ENCODE peak calls at places on chromosomes 6 and 20, in nine cellular contexts. F is fibroblast of lung, L is esophagus squamous epithelium, A is ovary, O is left lung, Z is HepG2, R is right lobe of liver, N is ascending aorta, H is adrenal gland. T is an unnamed sample. For H3K4me1 and H3K36me3, the result is how much of the 10 kb centered on the place peaks cover.

GRCh38 chr6:154167163-154167562 is 128.1 kb downstream of the OPRM1 start:
- DNase-seq in R (no peak), O (no peak), N (no peak), Z (no peak), H (no peak), L (no peak), A (no peak), F (no peak), T (peak)

GRCh38 chr6:46263709-46264091 is 92.9 kb upstream of the ENPP5 start:
- DNase-seq in O (no peak), N (no peak), A (no peak), F (peak), H (no peak), R (no peak), L (no peak), Z (no peak), T (no peak)

GRCh38 chr20:36207602-36208001 is 28.7 kb upstream of the AAR2 start:
- DNase-seq in N (no peak), A (no peak), R (no peak), H (no peak), L (no peak), F (no peak), Z (no peak), O (no peak), T (no peak)

GRCh38 chr6:30598912-30599624 is 18.0 kb downstream of the PPP1R10 start:
- DNase-seq in Z (no peak), O (no peak), L (no peak), A (no peak), N (no peak), F (no peak), R (no peak), H (no peak), T (no peak)

GRCh38 chr6:43517503-43518357 is 841 bp downstream of the POLR1C start:
- DNase-seq in R (no peak), Z (no peak), H (no peak), O (no peak), N (no peak), F (no peak), L (no peak), A (no peak), T (no peak)

GRCh38 chr6:56851104-56851503 is 103.8 kb upstream of the BEND6 start:
- DNase-seq in O (no peak), Z (no peak), F (peak), H (peak), R (no peak), L (no peak), N (no peak), A (no peak), T (no peak)

GRCh38 chr20:24762791-24763350 is 186.2 kb upstream of the CST7 start:
- DNase-seq in H (no peak), O (no peak), L (no peak), F (no peak), N (no peak), Z (no peak), A (no peak), R (no peak), T (no peak)

GRCh38 chr6:81450180-81450579 is 302.3 kb downstream of the TENT5A start:
- DNase-seq in F (peak), L (no peak), R (peak), N (no peak), Z (peak), A (no peak), O (no peak), H (peak), T (no peak)

GRCh38 chr6:138278326-138278725 is 60.0 kb upstream of the PBOV1 start:
- DNase-seq in Z (peak), F (no peak), H (no peak), R (peak), N (no peak), L (no peak), O (no peak), A (no peak), T (no peak)

GRCh38 chr6:78436335-78436734 is 431.0 kb upstream of the IRAK1BP1 start:
- DNase-seq in L (no peak), O (no peak), H (no peak), A (no peak), R (no peak), N (no peak), Z (peak), F (peak), T (no peak)

GRCh38 chr6:166419268-166419667 is 36.5 kb upstream of the MPC1 start:
- DNase-seq in Z (no peak), H (no peak), R (no peak), N (no peak), O (no peak), L (no peak), F (peak), A (no peak), T (no peak)

GRCh38 chr6:56475736-56476457 is 166.8 kb downstream of the DST start:
- DNase-seq in R (peak), L (no peak), N (no peak), Z (peak), A (peak), H (peak), F (peak), O (no peak), T (no peak)

GRCh38 chr20:16749573-16749972 is 1.4 kb downstream of the OTOR start:
- DNase-seq in R (no peak), L (no peak), Z (peak), H (no peak), F (no peak), A (no peak), N (no peak), O (no peak), T (no peak)

GRCh38 chr20:33910056-33910455 is 83.7 kb upstream of the RALY start:
- DNase-seq in F (peak), H (no peak), A (no peak), Z (no peak), N (no peak), O (no peak), R (no peak), L (no peak), T (no peak)

GRCh38 chr6:106098383-106099234 is 12.5 kb downstream of the PRDM1 start:
- DNase-seq in L (no peak), A (peak), F (peak), Z (no peak), R (no peak), O (peak), N (no peak), H (no peak), T (peak)
- H3K4me1 ChIP-seq in L (under half), A (under half), F (under half), Z (under half), R (under half), O (under half), N (under half), H (under half), T (under half)

DNA sequence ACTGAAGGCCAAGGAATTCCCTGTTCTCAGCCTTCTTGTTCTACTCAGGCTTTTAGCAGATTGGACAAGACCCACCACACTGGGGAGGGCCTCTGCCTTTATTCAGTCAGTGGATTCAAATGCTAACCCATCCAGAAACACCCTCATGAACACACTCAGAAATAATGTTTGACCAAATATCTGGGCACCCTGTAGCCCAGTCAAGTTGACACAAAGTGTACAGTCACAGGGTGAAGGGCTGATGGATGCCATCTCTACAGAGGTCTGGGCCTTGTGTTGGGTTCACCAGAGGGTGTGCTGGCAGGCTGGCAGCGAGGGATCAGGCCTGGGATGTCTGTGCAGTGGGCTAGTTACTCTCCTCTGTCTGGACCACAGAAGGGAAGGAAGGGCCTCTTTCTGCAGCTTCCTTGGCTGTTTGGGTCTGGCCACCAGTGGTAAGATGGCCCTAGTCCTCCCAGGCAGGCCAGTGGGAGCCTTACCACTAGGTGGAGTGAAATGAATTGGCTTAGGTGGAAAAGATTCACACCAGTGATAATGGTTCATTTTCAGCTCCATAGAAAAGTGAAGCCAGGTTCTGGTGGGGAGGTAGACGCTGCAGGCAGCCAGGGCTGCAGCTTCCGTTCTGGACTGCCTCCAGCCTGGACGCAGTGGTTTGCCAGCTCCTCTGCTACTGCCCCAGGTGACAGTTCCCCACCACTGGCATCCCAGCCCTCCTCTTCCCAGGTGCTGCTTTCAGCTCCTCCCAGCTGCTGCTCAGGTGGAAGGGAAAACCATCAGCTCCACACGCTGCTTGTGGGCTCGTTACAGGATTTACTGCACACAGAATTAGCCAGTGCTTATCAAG is 9.2 kb downstream of the TUBB2A start:
- DNase-seq in O (no peak), A (no peak), F (no peak), Z (no peak), R (no peak), H (no peak), L (no peak), N (no peak), T (no peak)
- TF ChIP-seq CTCF in O (no peak), A (no peak), F (no peak), Z (peak), R (peak), H (no peak), L (no peak), N (no peak), T (no peak)

GRCh38 chr20:10667077-10667401 is 6.8 kb downstream of the JAG1 start:
- DNase-seq in R (no peak), F (no peak), L (no peak), N (no peak), O (no peak), H (no peak), Z (no peak), A (no peak), T (peak)

GRCh38 chr20:10665791-10666190 is 8.0 kb downstream of the JAG1 start:
- DNase-seq in R (no peak), Z (no peak), F (no peak), A (no peak), L (no peak), N (no peak), H (no peak), O (no peak), T (no peak)

GRCh38 chr20:10666221-10667076 is 7.3 kb downstream of the JAG1 start:
- DNase-seq in R (no peak), L (no peak), A (no peak), Z (no peak), H (no peak), O (no peak), F (no peak), N (no peak), T (no peak)

GRCh38 chr20:10668677-10669368 is 5.0 kb downstream of the JAG1 start:
- DNase-seq in A (no peak), Z (no peak), H (no peak), O (no peak), L (no peak), F (no peak), N (no peak), R (no peak), T (no peak)

DNA sequence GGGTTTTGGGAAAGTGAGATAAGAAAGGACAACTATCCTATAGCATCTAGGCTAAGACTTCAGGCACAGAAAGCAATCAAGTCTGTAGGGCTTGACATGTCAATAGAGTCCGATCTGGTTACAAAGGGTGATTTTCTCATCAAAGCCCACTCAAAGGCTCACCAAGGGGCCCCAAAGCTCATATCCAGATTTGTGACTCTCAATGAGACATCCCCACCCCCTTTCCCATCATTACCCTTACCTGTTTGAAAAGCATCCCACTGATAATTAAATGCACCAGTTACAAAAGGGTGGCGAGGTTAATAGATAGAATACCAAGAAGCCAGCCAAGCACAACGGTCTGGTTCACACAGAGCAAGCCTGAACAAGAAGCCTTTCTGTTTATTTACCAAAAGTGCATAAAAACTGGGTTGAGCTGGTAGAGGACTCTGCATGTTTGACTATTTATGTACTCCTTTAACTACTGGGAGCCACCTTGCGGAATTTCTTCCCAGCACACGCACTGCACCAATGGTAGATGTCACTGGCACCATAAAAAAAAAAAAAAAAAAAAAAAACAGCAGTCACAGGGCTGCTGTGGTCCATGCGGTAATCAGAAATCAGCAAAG is 6.1 kb downstream of the JAG1 start:
- DNase-seq in R (no peak), A (no peak), Z (no peak), F (no peak), L (no peak), N (no peak), O (no peak), H (no peak), T (no peak)
- H3K36me3 ChIP-seq in R (under half), A (under half), Z (half or more), F (under half), L (half or more), N (under half), O (under half), H (under half), T (under half)

GRCh38 chr20:47161411-47161810 is 195.1 kb downstream of the ZMYND8 start:
- DNase-seq in A (no peak), Z (no peak), F (no peak), R (no peak), L (no peak), H (no peak), O (no peak), N (no peak), T (no peak)

GRCh38 chr20:47156431-47156841 is 200.1 kb downstream of the ZMYND8 start:
- DNase-seq in Z (no peak), R (no peak), A (no peak), H (no peak), F (no peak), L (no peak), O (no peak), N (no peak), T (no peak)

GRCh38 chr20:47160992-47161391 is 195.5 kb downstream of the ZMYND8 start:
- DNase-seq in L (no peak), R (no peak), Z (no peak), O (no peak), N (no peak), A (no peak), F (no peak), H (no peak), T (no peak)

GRCh38 chr20:47159166-47159565 is 197.3 kb downstream of the ZMYND8 start:
- DNase-seq in A (no peak), Z (no peak), O (no peak), F (no peak), H (no peak), L (no peak), R (no peak), N (no peak), T (no peak)

GRCh38 chr20:47160240-47160639 is 196.3 kb downstream of the ZMYND8 start:
- DNase-seq in F (no peak), R (no peak), L (no peak), Z (no peak), N (no peak), A (no peak), H (no peak), O (no peak), T (no peak)
- H3K4me1 ChIP-seq in F (under half), R (under half), L (under half), Z (under half), N (under half), A (under half), H (under half), O (under half), T (under half)